ENCODE peak calls at places on chromosomes 4 and X, in seven cellular contexts. D is AG04450; F is heart right ventricle; V is CD4-positive, CD25-positive, alpha-beta regulatory T cell; Y is gastrocnemius medialis; W is Peyer's patch; B is heart left ventricle. T is an unnamed sample.

GRCh38 chrX:100645106-100645505 is 1.1 kb downstream of the SRPX2 start:
- DNase-seq in D (no peak), F (no peak), V (no peak), Y (no peak), W (no peak), B (no peak), T (no peak)

GRCh38 chr4:43496188-43496587 is 603.7 kb downstream of the GRXCR1 start:
- DNase-seq in D (no peak), F (no peak), V (no peak), Y (no peak), W (no peak), B (no peak), T (no peak)

GRCh38 chr4:87192155-87192919 is 28.1 kb downstream of the KLHL8 start:
- DNase-seq in D (no peak), F (no peak), V (no peak), Y (no peak), W (no peak), B (no peak), T (no peak)

GRCh38 chr4:139403457-139403856 is 50.5 kb upstream of the RAB33B start:
- DNase-seq in D (no peak), F (no peak), V (peak; percentile 9), Y (no peak), W (no peak), B (no peak), T (no peak)

GRCh38 chr4:91840359-91840758 is 463.4 kb upstream of the GRID2 start:
- DNase-seq in D (no peak), F (no peak), V (no peak), Y (no peak), W (no peak), B (no peak), T (no peak)

GRCh38 chr4:51942108-51942832 is 77.9 kb downstream of the LRRC66 start:
- DNase-seq in D (no peak), F (no peak), V (no peak), Y (no peak), W (no peak), B (no peak), T (no peak)

GRCh38 chrX:132738951-132739350 is 219.5 kb downstream of the HS6ST2 start:
- DNase-seq in D (no peak), F (no peak), V (no peak), Y (no peak), W (no peak), B (no peak), T (no peak)

GRCh38 chrX:71227370-71228062 is 4.5 kb downstream of the GJB1 start:
- DNase-seq in D (no peak), F (no peak), V (no peak), Y (no peak), W (no peak), B (no peak), T (no peak)

GRCh38 chr4:144449623-144450022 is 196.3 kb upstream of the HHIP start:
- DNase-seq in D (no peak), F (no peak), V (no peak), Y (no peak), W (no peak), B (no peak), T (peak; percentile 61)

GRCh38 chrX:122777766-122778165 is 406.3 kb upstream of the GRIA3 start:
- DNase-seq in D (no peak), F (no peak), V (no peak), Y (no peak), W (no peak), B (no peak), T (no peak)

GRCh38 chrX:1453951-1454785 is 1.5 kb upstream of the ASMTL start:
- DNase-seq in D (peak; percentile 23), F (peak; percentile 91), V (peak; percentile 90), Y (peak; percentile 57), W (peak; percentile 84), B (peak; percentile 86), T (peak; percentile 87)

GRCh38 chr4:72505314-72505744 is 63.7 kb downstream of the ADAMTS3 start:
- DNase-seq in D (peak; percentile 26), F (no peak), V (peak; percentile 20), Y (no peak), W (no peak), B (no peak), T (no peak)

GRCh38 chrX:34300871-34301270 is 168.8 kb upstream of the FAM47A start:
- DNase-seq in D (peak; percentile 4), F (no peak), V (peak; percentile 61), Y (no peak), W (no peak), B (no peak), T (no peak)

GRCh38 chr4:118120120-118120760 is 86.0 kb downstream of the NDST3 start:
- DNase-seq in D (no peak), F (no peak), V (no peak), Y (no peak), W (no peak), B (no peak), T (no peak)

GRCh38 chr4:132123870-132124623 is 1025.0 kb upstream of the PCDH10 start:
- DNase-seq in D (no peak), F (no peak), V (no peak), Y (no peak), W (no peak), B (no peak), T (no peak)

GRCh38 chr4:23022032-23022431 is 329.3 kb downstream of the GBA3 start:
- DNase-seq in D (no peak), F (no peak), V (no peak), Y (no peak), W (no peak), B (no peak), T (no peak)

GRCh38 chrX:40933132-40934078 is 151.8 kb upstream of the USP9X start:
- DNase-seq in D (no peak), F (no peak), V (peak; percentile 36), Y (no peak), W (no peak), B (peak; percentile 21), T (no peak)

GRCh38 chr4:173493041-173493440 is 37.0 kb downstream of the HAND2 start:
- DNase-seq in D (no peak), F (no peak), V (no peak), Y (no peak), W (no peak), B (no peak), T (no peak)

GRCh38 chr4:107619065-107619464 is 101.0 kb downstream of the PAPSS1 start:
- DNase-seq in D (peak; percentile 10), F (no peak), V (no peak), Y (no peak), W (no peak), B (no peak), T (peak; percentile 62)

DNA sequence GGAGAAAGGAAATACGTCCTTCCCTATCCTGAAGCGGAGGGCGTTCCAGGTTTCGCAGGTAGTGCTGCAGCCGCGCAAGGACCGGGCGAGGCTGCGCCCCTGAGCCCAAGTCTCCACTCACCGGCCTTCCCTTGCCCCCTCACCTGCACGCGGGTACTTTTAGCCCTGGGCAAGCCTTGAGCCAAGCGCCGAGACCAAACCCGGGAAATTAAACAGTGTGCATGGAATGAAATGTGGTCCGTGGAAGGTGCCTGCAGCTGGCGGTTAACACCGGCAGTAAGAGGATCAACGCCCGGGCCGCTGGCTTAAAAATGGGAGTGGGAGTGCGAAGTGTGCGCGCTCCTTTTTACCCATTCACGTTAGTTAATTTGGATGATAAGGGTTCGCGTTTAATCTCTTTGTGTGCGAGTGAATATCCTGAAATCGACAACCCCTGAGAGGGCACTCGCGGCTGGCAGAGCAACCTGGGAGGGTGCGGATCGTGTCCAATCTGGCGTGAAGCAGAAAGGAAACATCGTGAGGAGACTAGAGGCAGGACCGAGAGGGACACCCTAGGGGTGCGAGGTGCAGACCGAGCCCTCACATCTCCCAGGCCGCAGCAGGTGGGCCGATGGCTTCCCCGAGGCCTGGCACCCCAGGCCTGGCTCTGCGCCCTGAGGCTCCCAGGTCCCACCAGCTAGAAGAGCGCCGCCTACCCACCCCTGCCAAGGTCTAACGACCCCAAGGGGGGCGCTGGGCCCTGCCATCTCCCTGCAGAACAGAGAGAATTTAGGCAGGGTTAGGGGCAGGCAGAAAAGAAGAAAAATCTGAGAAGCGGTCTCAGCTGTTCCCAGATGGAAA is 2.0 kb upstream of the HELT start:
- DNase-seq in D (no peak), F (no peak), V (no peak), Y (no peak), W (no peak), B (no peak), T (no peak)
- H3K4me3 ChIP-seq in D (no peak overlapping the region), F (no peak overlapping the region), V (no peak overlapping the region), Y (no peak overlapping the region), W (no peak overlapping the region), B (no peak overlapping the region), T (no peak overlapping the region)

GRCh38 chrX:19344207-19344534 is 444 bp downstream of the PDHA1 start:
- DNase-seq in D (no peak), F (no peak), V (no peak), Y (no peak), W (no peak), B (no peak), T (no peak)
- H3K27ac ChIP-seq in D (no peak overlapping the region), F (peak overlapping the region; percentile 83), V (peak overlapping the region; percentile 79), Y (peak overlapping the region; percentile 84), W (peak overlapping the region; percentile 79), B (peak overlapping the region; percentile 90), T (peak overlapping the region; percentile 86)

GRCh38 chr4:128060620-128061565 is at the start of gene LARP1B:
- DNase-seq in D (peak; percentile 90), F (peak; percentile 96), V (peak; percentile 95), Y (peak; percentile 94), W (peak; percentile 92), B (peak; percentile 96), T (peak; percentile 94)

GRCh38 chr4:128061566-128062536 is 739 bp downstream of the LARP1B start:
- DNase-seq in D (no peak), F (peak; percentile 56), V (peak; percentile 67), Y (peak; percentile 46), W (peak; percentile 55), B (peak; percentile 59), T (peak; percentile 61)

GRCh38 chr4:128056396-128056795 is 4.7 kb upstream of the LARP1B start:
- DNase-seq in D (no peak), F (no peak), V (no peak), Y (no peak), W (no peak), B (no peak), T (no peak)

DNA sequence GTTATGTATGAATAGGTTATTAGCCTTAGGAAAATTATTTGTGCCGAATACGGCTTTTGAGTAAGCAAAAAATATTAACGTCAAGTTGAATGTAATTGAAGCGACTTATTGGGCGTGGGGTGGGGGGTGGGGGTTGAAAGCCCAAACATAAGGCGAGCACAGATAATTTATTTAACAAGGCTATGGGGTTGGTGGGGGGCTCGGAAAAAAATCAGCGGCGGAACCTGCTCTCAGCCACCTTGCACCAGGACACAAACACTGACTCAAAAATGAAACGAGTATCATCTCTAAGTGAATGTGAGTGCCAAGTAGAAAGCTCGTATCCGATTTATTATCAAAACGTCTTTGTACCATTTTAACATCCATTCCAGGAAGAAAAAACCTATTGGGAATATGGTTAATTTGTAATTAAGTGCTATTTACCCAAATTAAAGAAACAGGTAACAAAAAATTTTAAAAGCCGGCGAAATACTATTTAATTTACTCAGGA is 937 bp upstream of the LARP1B start:
- DNase-seq in D (no peak), F (no peak), V (peak; percentile 30), Y (no peak), W (no peak), B (no peak), T (no peak)
- H3K4me3 ChIP-seq in D (peak overlapping the region; percentile 84), F (peak overlapping the region; percentile 71), V (peak overlapping the region; percentile 77), Y (peak overlapping the region; percentile 95), W (peak overlapping the region; percentile 77), B (peak overlapping the region; percentile 86), T (peak overlapping the region; percentile 81)

DNA sequence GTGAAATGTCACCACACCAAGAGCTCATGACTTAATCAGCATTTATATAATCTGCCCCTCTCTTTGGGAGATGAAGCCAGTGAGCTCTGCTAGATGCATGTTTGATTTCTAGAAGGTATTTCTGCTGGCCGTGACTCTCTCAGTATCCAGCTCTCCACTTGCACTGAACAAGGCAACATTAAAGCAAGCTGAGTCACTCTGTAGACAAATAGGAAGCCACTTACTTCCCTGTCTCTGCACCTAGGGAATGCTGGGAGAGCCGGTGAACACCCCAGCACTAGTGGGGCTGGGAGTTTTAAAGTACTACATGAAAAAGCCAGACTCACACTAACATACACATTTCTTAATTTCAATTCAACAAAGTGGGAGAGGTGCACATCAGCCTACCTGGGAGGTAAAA is 79.2 kb downstream of the MID1IP1 start:
- DNase-seq in D (no peak), F (no peak), V (no peak), Y (no peak), W (no peak), B (no peak), T (no peak)
- H3K27ac ChIP-seq in D (no peak overlapping the region), F (peak overlapping the region; percentile 41), V (no peak overlapping the region), Y (peak overlapping the region; percentile 41), W (no peak overlapping the region), B (peak overlapping the region; percentile 9), T (no peak overlapping the region)

T was measured in right atrium auricular region.